ENCODE peak calls at places on chromosomes 11 and 22, in ten cellular contexts. G is Panc1, N is cardiac fibroblast, D is choroid plexus epithelial cell, A is A673, F is brain microvascular endothelial cell, Y is AG09309, L is lower leg skin, T is epithelial cell of esophagus, V is adrenal gland. B is an unnamed sample.

GRCh38 chr11:27926469-27926868 is 181.5 kb downstream of the KIF18A start:
- DNase-seq in G (no peak), N (no peak), D (no peak), A (peak; percentile 30), F (no peak), Y (no peak), L (no peak), T (no peak), V (no peak), B (no peak)

GRCh38 chr22:22397292-22397870 is 111.2 kb downstream of the ZNF280B start:
- DNase-seq in G (no peak), N (peak; percentile 56), D (peak; percentile 13), A (no peak), F (no peak), Y (no peak), L (peak; percentile 40), T (peak; percentile 60), V (peak; percentile 48), B (peak; percentile 15)

GRCh38 chr11:62025429-62026105 is 58.1 kb upstream of the FTH1 start:
- DNase-seq in G (peak; percentile 80), N (peak; percentile 98), D (peak; percentile 99), A (peak; percentile 67), F (peak; percentile 91), Y (peak; percentile 95), L (peak; percentile 92), T (peak; percentile 99), V (peak; percentile 72), B (peak; percentile 99)

GRCh38 chr11:114916406-114916805 is 238.1 kb downstream of the NXPE2 start:
- DNase-seq in G (no peak), N (no peak), D (no peak), A (no peak), F (no peak), Y (no peak), L (no peak), T (no peak), V (no peak), B (no peak)

GRCh38 chr11:91686700-91687099 is 537.9 kb upstream of the FAT3 start:
- DNase-seq in G (no peak), N (no peak), D (no peak), A (no peak), F (no peak), Y (no peak), L (no peak), T (no peak), V (no peak), B (no peak)

GRCh38 chr11:134349109-134349801 is 17.5 kb downstream of the GLB1L2 start:
- DNase-seq in G (no peak), N (no peak), D (no peak), A (no peak), F (no peak), Y (no peak), L (no peak), T (no peak), V (no peak), B (no peak)

GRCh38 chr11:130527648-130528300 is 79.3 kb downstream of the ADAMTS15 start:
- DNase-seq in G (no peak), N (peak; percentile 52), D (peak; percentile 65), A (no peak), F (peak; percentile 74), Y (no peak), L (no peak), T (no peak), V (no peak), B (no peak)

GRCh38 chr11:9362393-9362863 is 22.0 kb upstream of the IPO7 start:
- DNase-seq in G (no peak), N (no peak), D (no peak), A (no peak), F (no peak), Y (no peak), L (peak; percentile 67), T (no peak), V (peak; percentile 10), B (no peak)

GRCh38 chr22:50059881-50060262 is 1.8 kb upstream of the TTLL8 start:
- DNase-seq in G (no peak), N (no peak), D (no peak), A (no peak), F (no peak), Y (no peak), L (no peak), T (no peak), V (no peak), B (no peak)

GRCh38 chr22:50059185-50059880 is 1.2 kb upstream of the TTLL8 start:
- DNase-seq in G (no peak), N (peak; percentile 40), D (peak; percentile 37), A (peak; percentile 53), F (peak; percentile 7), Y (peak; percentile 0), L (no peak), T (no peak), V (no peak), B (no peak)

GRCh38 chr22:50061824-50062355 is 3.8 kb upstream of the TTLL8 start:
- DNase-seq in G (no peak), N (no peak), D (no peak), A (no peak), F (no peak), Y (no peak), L (no peak), T (no peak), V (no peak), B (no peak)

GRCh38 chr22:50061141-50061823 is 3.2 kb upstream of the TTLL8 start:
- DNase-seq in G (no peak), N (no peak), D (no peak), A (no peak), F (no peak), Y (no peak), L (no peak), T (no peak), V (no peak), B (no peak)

GRCh38 chr22:50060441-50061140 is 2.5 kb upstream of the TTLL8 start:
- DNase-seq in G (no peak), N (no peak), D (no peak), A (no peak), F (no peak), Y (no peak), L (no peak), T (no peak), V (no peak), B (no peak)
- TF ChIP-seq CTCF in G (no peak), N (no peak), D (no peak), A (no peak), F (no peak), Y (no peak), L (no peak), T (no peak), V (no peak), B (no peak)

GRCh38 chr11:122853261-122853660 is 15.0 kb downstream of the CRTAM start:
- DNase-seq in G (no peak), N (peak; percentile 26), D (no peak), A (no peak), F (no peak), Y (peak; percentile 52), L (no peak), T (no peak), V (no peak), B (no peak)

GRCh38 chr11:122852071-122852831 is 14.0 kb downstream of the CRTAM start:
- DNase-seq in G (no peak), N (peak; percentile 58), D (peak; percentile 31), A (peak; percentile 39), F (peak; percentile 44), Y (no peak), L (no peak), T (peak; percentile 71), V (no peak), B (no peak)

GRCh38 chr11:122853971-122854446 is 15.7 kb downstream of the CRTAM start:
- DNase-seq in G (peak; percentile 73), N (peak; percentile 90), D (peak; percentile 90), A (peak; percentile 91), F (peak; percentile 80), Y (peak; percentile 67), L (no peak), T (peak; percentile 84), V (peak; percentile 67), B (peak; percentile 35)

GRCh38 chr11:122850076-122850631 is 11.9 kb downstream of the CRTAM start:
- DNase-seq in G (no peak), N (peak; percentile 52), D (peak; percentile 64), A (peak; percentile 83), F (peak; percentile 72), Y (peak; percentile 10), L (no peak), T (peak; percentile 45), V (no peak), B (no peak)

DNA sequence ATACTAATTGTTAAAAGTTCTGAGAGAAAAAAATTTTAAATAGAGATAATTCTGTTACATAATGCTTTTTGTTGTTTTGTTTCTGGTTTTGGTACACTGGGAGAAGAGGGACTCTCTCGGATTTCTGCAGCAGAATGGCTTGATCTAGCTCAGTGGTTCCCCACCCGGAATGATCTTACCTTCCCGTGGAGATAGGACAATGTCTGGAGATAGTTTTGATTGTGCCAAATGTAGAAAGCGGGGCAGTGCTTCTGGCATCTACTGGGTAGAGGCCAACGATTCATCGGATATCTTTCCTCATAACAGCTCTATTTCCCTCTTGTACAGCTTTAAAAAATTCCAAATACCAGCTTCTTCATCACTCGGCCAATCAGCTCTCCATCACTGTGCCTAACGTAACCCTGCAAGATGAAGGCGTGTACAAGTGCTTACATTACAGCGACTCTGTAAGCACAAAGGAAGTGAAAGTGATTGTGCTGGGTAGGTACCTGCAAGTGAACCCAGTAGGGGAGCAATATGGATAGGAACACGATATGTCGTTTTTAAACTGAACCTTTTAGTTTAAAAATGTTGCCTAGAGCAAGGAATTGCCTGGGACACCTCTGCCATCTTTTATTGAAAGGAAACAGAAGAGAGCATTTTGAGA is 13.2 kb downstream of the CRTAM start:
- DNase-seq in G (no peak), N (no peak), D (no peak), A (no peak), F (no peak), Y (no peak), L (no peak), T (no peak), V (no peak), B (no peak)
- H3K4me3 ChIP-seq in G (no peak overlapping the region), N (no peak overlapping the region), D (no peak overlapping the region), A (no peak overlapping the region), F (no peak overlapping the region), Y (no peak overlapping the region), L (no peak overlapping the region), T (no peak overlapping the region), V (no peak overlapping the region), B (no peak overlapping the region)

GRCh38 chr11:17906436-17906835 is 106.4 kb downstream of the SERGEF start:
- DNase-seq in G (no peak), N (no peak), D (no peak), A (no peak), F (no peak), Y (no peak), L (no peak), T (peak; percentile 28), V (no peak), B (no peak)
- TF ChIP-seq CTCF in G (peak; percentile 70), N (peak; percentile 10), D (peak; percentile 28), A (peak; percentile 43), F (peak; percentile 45), Y (peak; percentile 24), L (no peak), T (peak; percentile 45), V (no peak), B (peak; percentile 10)

GRCh38 chr11:102539567-102539966 is 9.0 kb upstream of the MMP7 start:
- DNase-seq in G (no peak), N (no peak), D (no peak), A (no peak), F (no peak), Y (no peak), L (no peak), T (no peak), V (no peak), B (no peak)

GRCh38 chr11:102546923-102547471 is 16.4 kb upstream of the MMP7 start:
- DNase-seq in G (no peak), N (no peak), D (no peak), A (no peak), F (no peak), Y (no peak), L (no peak), T (no peak), V (no peak), B (no peak)

GRCh38 chr11:102546427-102546826 is 15.9 kb upstream of the MMP7 start:
- DNase-seq in G (no peak), N (peak; percentile 72), D (peak; percentile 17), A (no peak), F (peak; percentile 13), Y (no peak), L (no peak), T (peak; percentile 10), V (no peak), B (no peak)

GRCh38 chr11:102545701-102546100 is 15.2 kb upstream of the MMP7 start:
- DNase-seq in G (no peak), N (no peak), D (no peak), A (no peak), F (no peak), Y (no peak), L (no peak), T (peak; percentile 5), V (no peak), B (no peak)

DNA sequence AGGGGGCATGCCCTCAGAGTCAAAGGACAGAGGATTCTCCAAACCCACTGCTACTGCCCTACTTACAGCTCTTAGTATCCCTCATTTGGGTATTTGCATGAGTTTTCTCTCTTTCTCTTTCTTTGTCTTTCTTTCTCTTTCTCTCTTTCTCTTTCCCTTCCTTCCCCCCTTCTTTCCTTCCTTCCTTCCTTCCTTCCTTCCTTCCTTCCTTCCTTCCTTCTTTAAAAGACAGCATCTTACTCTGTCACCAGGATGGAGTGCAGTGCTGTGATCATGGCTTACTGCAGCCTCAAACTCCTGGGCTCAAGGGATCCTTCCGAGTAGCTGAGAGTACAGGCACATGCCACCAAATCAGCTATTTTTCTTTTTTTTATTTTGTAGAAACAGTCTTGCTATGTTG is 14.0 kb upstream of the MMP7 start:
- DNase-seq in G (no peak), N (no peak), D (no peak), A (no peak), F (no peak), Y (no peak), L (no peak), T (no peak), V (no peak), B (no peak)
- H3K4me3 ChIP-seq in G (no peak overlapping the region), N (no peak overlapping the region), D (no peak overlapping the region), A (no peak overlapping the region), F (no peak overlapping the region), Y (no peak overlapping the region), L (no peak overlapping the region), T (no peak overlapping the region), V (no peak overlapping the region), B (no peak overlapping the region)

B was measured in epithelial cell of proximal tubule.